ENCODE peak calls at places on chromosome 14, in ten cellular contexts. C, V, P, A, X, O, G, B, S and U are unnamed samples.

GRCh38 chr14:98952595-98953325 is 319.2 kb downstream of the BCL11B start:
- DNase-seq in V (no peak), P (no peak), S (no peak), B (peak), A (no peak), C (no peak), X (peak), O (no peak), G (no peak), U (no peak)

GRCh38 chr14:57058319-57058718 is 210.4 kb downstream of the EXOC5 start:
- DNase-seq in C (no peak), A (no peak), B (no peak), P (no peak), V (no peak), X (no peak), G (no peak), S (no peak), O (no peak), U (no peak)

GRCh38 chr14:89669209-89669608 is 252.2 kb upstream of the FOXN3 start:
- DNase-seq in O (no peak), G (no peak), X (no peak), B (no peak), A (peak), S (no peak), V (peak), C (peak), P (no peak), U (no peak)

GRCh38 chr14:92459479-92460421 is 53.8 kb upstream of the RIN3 start:
- DNase-seq in X (no peak), C (no peak), A (no peak), O (no peak), B (no peak), S (peak), P (no peak), G (no peak), V (peak), U (no peak)

GRCh38 chr14:38944691-38945090 is 158.3 kb downstream of the SEC23A start:
- DNase-seq in A (no peak), B (no peak), G (no peak), X (peak), O (no peak), V (no peak), P (peak), S (no peak), C (no peak), U (no peak)

GRCh38 chr14:85573406-85573805 is 43.5 kb downstream of the FLRT2 start:
- DNase-seq in A (no peak), B (no peak), P (no peak), C (no peak), X (peak), G (no peak), S (no peak), O (no peak), V (no peak), U (peak)

GRCh38 chr14:91545946-91546716 is 36.0 kb upstream of the PPP4R3A start:
- DNase-seq in C (no peak), S (no peak), A (no peak), O (no peak), P (peak), G (no peak), B (no peak), X (no peak), V (no peak), U (no peak)

GRCh38 chr14:99035712-99036593 is 236.0 kb downstream of the BCL11B start:
- DNase-seq in O (no peak), S (peak), V (peak), A (no peak), G (peak), X (peak), C (no peak), B (peak), P (no peak), U (peak)

GRCh38 chr14:55699131-55700057 is 119.4 kb downstream of the KTN1 start:
- DNase-seq in O (no peak), V (no peak), X (peak), A (no peak), P (peak), G (peak), C (no peak), B (no peak), S (no peak), U (peak)

GRCh38 chr14:42224053-42224888 is 617.6 kb downstream of the LRFN5 start:
- DNase-seq in P (peak), S (peak), X (peak), C (no peak), A (peak), O (no peak), V (peak), B (peak), G (peak), U (peak)

GRCh38 chr14:65502676-65503124 is 90.2 kb downstream of the FUT8 start:
- DNase-seq in O (no peak), P (no peak), C (no peak), A (no peak), X (peak), B (no peak), G (no peak), V (no peak), S (no peak), U (peak)

GRCh38 chr14:59268011-59268410 is 79.5 kb downstream of the DAAM1 start:
- DNase-seq in P (no peak), X (no peak), V (no peak), A (no peak), G (no peak), B (no peak), S (no peak), C (no peak), O (no peak), U (no peak)

GRCh38 chr14:22540286-22540685 is 48.7 kb downstream of the DAD1 start:
- DNase-seq in C (no peak), O (no peak), B (no peak), V (no peak), P (no peak), A (no peak), S (no peak), G (no peak), X (peak), U (no peak)